ENCODE peak calls at places on chromosomes 5 and 9, in seven cellular contexts. V, H, L, J, D, A and T are unnamed samples.

GRCh38 chr5:137954131-137954879 is 65.0 kb downstream of the PKD2L2 start:
- DNase-seq in V (no peak), H (peak), L (peak), J (peak), D (no peak), A (no peak), T (no peak)

GRCh38 chr5:135204151-135204600 is 170.1 kb upstream of the PITX1 start:
- DNase-seq in V (no peak), H (peak), L (peak), J (no peak), D (no peak), A (peak), T (no peak)

GRCh38 chr9:69346596-69347390 is 21.8 kb downstream of the ENTREP1 start:
- DNase-seq in V (no peak), H (no peak), L (peak), J (no peak), D (no peak), A (no peak), T (no peak)

GRCh38 chr5:26227245-26227644 is 811.1 kb downstream of the CDH9 start:
- DNase-seq in V (no peak), H (no peak), L (no peak), J (no peak), D (no peak), A (no peak), T (no peak)

GRCh38 chr5:115549154-115549553 is 4.6 kb upstream of the FEM1C start:
- DNase-seq in V (no peak), H (no peak), L (peak), J (no peak), D (no peak), A (peak), T (no peak)

GRCh38 chr5:111948078-111948477 is 191.1 kb upstream of the NREP start:
- DNase-seq in V (no peak), H (no peak), L (no peak), J (no peak), D (no peak), A (no peak), T (no peak)

GRCh38 chr5:123520677-123521247 is 8.8 kb downstream of the CSNK1G3 start:
- DNase-seq in V (no peak), H (no peak), L (no peak), J (no peak), D (no peak), A (no peak), T (no peak)

GRCh38 chr5:78526049-78526525 is 122.5 kb downstream of the LHFPL2 start:
- DNase-seq in V (no peak), H (peak), L (peak), J (no peak), D (no peak), A (no peak), T (no peak)

GRCh38 chr9:121133104-121133816 is 58.5 kb downstream of the CNTRL start:
- DNase-seq in V (no peak), H (no peak), L (no peak), J (peak), D (peak), A (peak), T (peak)

GRCh38 chr5:178381921-178382688 is 149.5 kb upstream of the PHYKPL start:
- DNase-seq in V (no peak), H (no peak), L (no peak), J (no peak), D (no peak), A (no peak), T (no peak)